ENCODE peak calls at places on chromosome 19, in six cellular contexts. G is bronchial epithelial cell, B is iPS-NIHi11, N is activated gamma-delta T cell, X is ELF-1, F is iris pigment epithelial cell. M is an unnamed sample.

GRCh38 chr19:7673995-7674667 is 2.8 kb upstream of the MCEMP1 start:
- DNase-seq in G (peak), B (peak), N (no peak), X (peak), F (peak), M (peak)

GRCh38 chr19:4379383-4380253 is 20.7 kb downstream of the SH3GL1 start:
- DNase-seq in G (peak), B (no peak), N (no peak), X (no peak), F (peak), M (no peak)

GRCh38 chr19:42297034-42297433 is 4.9 kb upstream of the PRR19 start:
- DNase-seq in G (no peak), B (no peak), N (no peak), X (no peak), F (no peak), M (no peak)

GRCh38 chr19:48353682-48354081 is 10.1 kb downstream of the TMEM143 start:
- DNase-seq in G (no peak), B (no peak), N (no peak), X (no peak), F (no peak), M (no peak)

GRCh38 chr19:43592800-43593350 is 3.1 kb downstream of the IRGQ start:
- DNase-seq in G (no peak), B (no peak), N (no peak), X (no peak), F (no peak), M (no peak)

GRCh38 chr19:43667524-43668405 is 2.2 kb downstream of the PLAUR start:
- DNase-seq in G (no peak), B (no peak), N (no peak), X (no peak), F (peak), M (no peak)

GRCh38 chr19:7224995-7225394 is 69.2 kb downstream of the INSR start:
- DNase-seq in G (no peak), B (no peak), N (no peak), X (no peak), F (no peak), M (no peak)

GRCh38 chr19:52722062-52723005 is 12.5 kb downstream of the ZNF611 start:
- DNase-seq in G (peak), B (no peak), N (no peak), X (no peak), F (peak), M (no peak)

GRCh38 chr19:50030937-50031336 is 5.1 kb downstream of the ZNF473 start:
- DNase-seq in G (no peak), B (no peak), N (no peak), X (no peak), F (no peak), M (no peak)

GRCh38 chr19:17755977-17756670 is 4.8 kb downstream of the FCHO1 start:
- DNase-seq in G (no peak), B (peak), N (no peak), X (peak), F (peak), M (no peak)

GRCh38 chr19:56142897-56143434 is 1.9 kb downstream of the ZNF444 start:
- DNase-seq in G (no peak), B (no peak), N (no peak), X (no peak), F (no peak), M (no peak)

GRCh38 chr19:55676384-55676783 is 1.4 kb downstream of the EPN1 start:
- DNase-seq in G (peak), B (no peak), N (no peak), X (no peak), F (peak), M (no peak)

GRCh38 chr19:47541507-47541906 is 26.6 kb upstream of the NAPA start:
- DNase-seq in G (no peak), B (no peak), N (no peak), X (no peak), F (no peak), M (no peak)

GRCh38 chr19:16374436-16374835 is 49.8 kb downstream of the KLF2 start:
- DNase-seq in G (no peak), B (no peak), N (no peak), X (no peak), F (no peak), M (no peak)

GRCh38 chr19:30085394-30085793 is 143.4 kb downstream of the URI1 start:
- DNase-seq in G (no peak), B (peak), N (no peak), X (peak), F (no peak), M (peak)

GRCh38 chr19:2507109-2507508 is 31.2 kb downstream of the GADD45B start:
- DNase-seq in G (peak), B (no peak), N (no peak), X (no peak), F (peak), M (no peak)

GRCh38 chr19:29404015-29404414 is 121.8 kb upstream of the VSTM2B start:
- DNase-seq in G (no peak), B (no peak), N (no peak), X (no peak), F (no peak), M (no peak)

GRCh38 chr19:40803857-40804782 is 5.1 kb downstream of the EGLN2 start:
- DNase-seq in G (no peak), B (no peak), N (no peak), X (no peak), F (no peak), M (peak)

GRCh38 chr19:10289167-10289835 is 451 bp upstream of the ICAM5 start:
- DNase-seq in G (peak), B (peak), N (peak), X (peak), F (peak), M (peak)

GRCh38 chr19:32750441-32751055 is 31.0 kb downstream of the TDRD12 start:
- DNase-seq in G (no peak), B (no peak), N (no peak), X (no peak), F (no peak), M (no peak)

GRCh38 chr19:18845961-18846360 is 14.2 kb downstream of the UPF1 start:
- DNase-seq in G (no peak), B (no peak), N (no peak), X (no peak), F (no peak), M (peak)

GRCh38 chr19:28960986-28961705 is 251.8 kb downstream of the UQCRFS1 start:
- DNase-seq in G (no peak), B (no peak), N (no peak), X (no peak), F (peak), M (no peak)

GRCh38 chr19:55657004-55657747 is 2.3 kb downstream of the U2AF2 start:
- DNase-seq in G (no peak), B (no peak), N (no peak), X (no peak), F (peak), M (no peak)

GRCh38 chr19:50794074-50794777 is 4.0 kb downstream of the ACP4 start:
- DNase-seq in G (no peak), B (no peak), N (no peak), X (no peak), F (peak), M (no peak)

GRCh38 chr19:16327131-16327450 is 2.5 kb downstream of the KLF2 start:
- DNase-seq in G (no peak), B (no peak), N (no peak), X (no peak), F (no peak), M (no peak)

GRCh38 chr19:40452016-40452415 is 7.9 kb upstream of the SERTAD3 start:
- DNase-seq in G (no peak), B (no peak), N (no peak), X (no peak), F (no peak), M (no peak)